ENCODE peak calls at places on chromosome 19, in seven cellular contexts. H, V, M, R, S, B and J are unnamed samples.

GRCh38 chr19:14385492-14385891 is 4.2 kb downstream of the ADGRE5 start:
- DNase-seq in H (no peak), V (no peak), M (no peak), R (no peak), S (no peak), B (no peak), J (no peak)

GRCh38 chr19:23075031-23075733 is 41.6 kb upstream of the ZNF730 start:
- DNase-seq in H (peak), V (peak), M (peak), R (no peak), S (peak), B (peak), J (peak)

GRCh38 chr19:8731428-8732169 is 10.2 kb downstream of the OR2Z1 start:
- DNase-seq in H (no peak), V (no peak), M (no peak), R (no peak), S (no peak), B (no peak), J (no peak)

GRCh38 chr19:15421726-15422260 is 3.0 kb upstream of the AKAP8L start:
- DNase-seq in H (no peak), V (no peak), M (no peak), R (no peak), S (no peak), B (no peak), J (no peak)

GRCh38 chr19:55540619-55541018 is 3.7 kb upstream of the SBK2 start:
- DNase-seq in H (no peak), V (no peak), M (no peak), R (no peak), S (no peak), B (no peak), J (no peak)

GRCh38 chr19:14141041-14141440 is 4.7 kb upstream of the ASF1B start:
- DNase-seq in H (no peak), V (no peak), M (no peak), R (no peak), S (no peak), B (no peak), J (no peak)

GRCh38 chr19:48556163-48556562 is 4.2 kb downstream of the SULT2B1 start:
- DNase-seq in H (no peak), V (peak), M (no peak), R (no peak), S (peak), B (no peak), J (peak)

GRCh38 chr19:52532480-52532879 is 5.0 kb downstream of the ZNF808 start:
- DNase-seq in H (no peak), V (no peak), M (no peak), R (no peak), S (no peak), B (no peak), J (no peak)

GRCh38 chr19:46625731-46626130 is 842 bp upstream of the PTGIR start:
- DNase-seq in H (no peak), V (no peak), M (no peak), R (no peak), S (no peak), B (no peak), J (no peak)

GRCh38 chr19:1007852-1008251 is 7.6 kb downstream of the GRIN3B start:
- DNase-seq in H (no peak), V (no peak), M (no peak), R (no peak), S (no peak), B (no peak), J (no peak)

GRCh38 chr19:38388310-38389100 is at the start of gene SPRED3:
- DNase-seq in H (peak), V (peak), M (peak), R (peak), S (no peak), B (peak), J (peak)

GRCh38 chr19:38617764-38618589 is at the start of gene MAP4K1:
- DNase-seq in H (no peak), V (no peak), M (no peak), R (no peak), S (no peak), B (peak), J (peak)

GRCh38 chr19:5068251-5069090 is 99.6 kb downstream of the KDM4B start:
- DNase-seq in H (no peak), V (no peak), M (no peak), R (no peak), S (no peak), B (no peak), J (no peak)

GRCh38 chr19:18424122-18424889 is 5.1 kb downstream of the SSBP4 start:
- DNase-seq in H (no peak), V (no peak), M (no peak), R (no peak), S (no peak), B (peak), J (no peak)

GRCh38 chr19:19651076-19651475 is 7.6 kb upstream of the GMIP start:
- DNase-seq in H (no peak), V (no peak), M (no peak), R (no peak), S (no peak), B (no peak), J (no peak)

GRCh38 chr19:29467824-29468401 is 57.9 kb upstream of the VSTM2B start:
- DNase-seq in H (no peak), V (peak), M (no peak), R (no peak), S (peak), B (no peak), J (no peak)

GRCh38 chr19:19004144-19004543 is 29.2 kb downstream of the SUGP2 start:
- DNase-seq in H (no peak), V (no peak), M (no peak), R (no peak), S (no peak), B (no peak), J (no peak)

GRCh38 chr19:23283925-23284324 is 33.7 kb upstream of the ZNF724 start:
- DNase-seq in H (peak), V (peak), M (peak), R (peak), S (peak), B (peak), J (peak)

GRCh38 chr19:2213799-2214198 is 22.3 kb downstream of the PLEKHJ1 start:
- DNase-seq in H (no peak), V (no peak), M (no peak), R (no peak), S (no peak), B (no peak), J (peak)